ENCODE peak calls at places on chromosomes 2 and 18, in eight cellular contexts. One of them, this sample, is unnamed.

GRCh38 chr2:129467941-129468340 is 511.5 kb upstream of the RAB6C start:
- DNase-seq in activated B cell treated with CpG ODN at 0.5 μM for 24 hours: no peak
- DNase-seq in NCI-H1092: no peak
- DNase-seq in ELF-1: no peak
- DNase-seq in putamen: no peak
- DNase-seq in activated T-cell treated with anti-CD3 and anti-CD28 coated beads, Interleukin-2, amount 50 U/mL, for 72 hours: no peak
- DNase-seq in stimulated activated CD8-positive, alpha-beta memory T cell treated with anti-CD3 and anti-CD28 coated beads, Interleukin-4, amount 100 ng/mL, for 24 hours: no peak
- DNase-seq in effector memory CD8-positive, alpha-beta T cell: no peak
- DNase-seq in this sample: no peak

GRCh38 chr2:144495227-144495933 is 24.5 kb downstream of the ZEB2 start:
- DNase-seq in NCI-H1092: no peak
- DNase-seq in ELF-1: no peak
- DNase-seq in activated T-cell treated with anti-CD3 and anti-CD28 coated beads, Interleukin-2, amount 50 U/mL, for 72 hours: no peak
- DNase-seq in stimulated activated CD8-positive, alpha-beta memory T cell treated with anti-CD3 and anti-CD28 coated beads, Interleukin-4, amount 100 ng/mL, for 24 hours: no peak
- DNase-seq in putamen: no peak
- DNase-seq in effector memory CD8-positive, alpha-beta T cell: no peak
- DNase-seq in activated B cell treated with CpG ODN at 0.5 μM for 24 hours: no peak
- DNase-seq in this sample: no peak

GRCh38 chr2:53087282-53087882 is 680.2 kb upstream of the CHAC2 start:
- DNase-seq in NCI-H1092: no peak
- DNase-seq in ELF-1: no peak
- DNase-seq in activated B cell treated with CpG ODN at 0.5 μM for 24 hours: no peak
- DNase-seq in putamen: no peak
- DNase-seq in stimulated activated CD8-positive, alpha-beta memory T cell treated with anti-CD3 and anti-CD28 coated beads, Interleukin-4, amount 100 ng/mL, for 24 hours: no peak
- DNase-seq in effector memory CD8-positive, alpha-beta T cell: no peak
- DNase-seq in activated T-cell treated with anti-CD3 and anti-CD28 coated beads, Interleukin-2, amount 50 U/mL, for 72 hours: no peak
- DNase-seq in this sample: no peak

GRCh38 chr18:44107187-44107586 is 573.5 kb upstream of the SETBP1 start:
- DNase-seq in ELF-1: no peak
- DNase-seq in putamen: no peak
- DNase-seq in effector memory CD8-positive, alpha-beta T cell: no peak
- DNase-seq in activated B cell treated with CpG ODN at 0.5 μM for 24 hours: no peak
- DNase-seq in NCI-H1092: no peak
- DNase-seq in stimulated activated CD8-positive, alpha-beta memory T cell treated with anti-CD3 and anti-CD28 coated beads, Interleukin-4, amount 100 ng/mL, for 24 hours: no peak
- DNase-seq in activated T-cell treated with anti-CD3 and anti-CD28 coated beads, Interleukin-2, amount 50 U/mL, for 72 hours: no peak
- DNase-seq in this sample: no peak

GRCh38 chr18:46009158-46009866 is 42.2 kb upstream of the EPG5 start:
- DNase-seq in activated B cell treated with CpG ODN at 0.5 μM for 24 hours: no peak
- DNase-seq in activated T-cell treated with anti-CD3 and anti-CD28 coated beads, Interleukin-2, amount 50 U/mL, for 72 hours: no peak
- DNase-seq in putamen: no peak
- DNase-seq in NCI-H1092: no peak
- DNase-seq in effector memory CD8-positive, alpha-beta T cell: no peak
- DNase-seq in ELF-1: no peak
- DNase-seq in stimulated activated CD8-positive, alpha-beta memory T cell treated with anti-CD3 and anti-CD28 coated beads, Interleukin-4, amount 100 ng/mL, for 24 hours: no peak
- DNase-seq in this sample: no peak

GRCh38 chr2:175734679-175735078 is 267.4 kb downstream of the LNPK start:
- DNase-seq in stimulated activated CD8-positive, alpha-beta memory T cell treated with anti-CD3 and anti-CD28 coated beads, Interleukin-4, amount 100 ng/mL, for 24 hours: no peak
- DNase-seq in effector memory CD8-positive, alpha-beta T cell: no peak
- DNase-seq in ELF-1: no peak
- DNase-seq in NCI-H1092: no peak
- DNase-seq in activated B cell treated with CpG ODN at 0.5 μM for 24 hours: no peak
- DNase-seq in activated T-cell treated with anti-CD3 and anti-CD28 coated beads, Interleukin-2, amount 50 U/mL, for 72 hours: no peak
- DNase-seq in putamen: no peak
- DNase-seq in this sample: no peak

GRCh38 chr18:41060967-41061366 is 894.1 kb upstream of the PIK3C3 start:
- DNase-seq in stimulated activated CD8-positive, alpha-beta memory T cell treated with anti-CD3 and anti-CD28 coated beads, Interleukin-4, amount 100 ng/mL, for 24 hours: no peak
- DNase-seq in ELF-1: no peak
- DNase-seq in effector memory CD8-positive, alpha-beta T cell: no peak
- DNase-seq in putamen: no peak
- DNase-seq in NCI-H1092: no peak
- DNase-seq in activated B cell treated with CpG ODN at 0.5 μM for 24 hours: no peak
- DNase-seq in activated T-cell treated with anti-CD3 and anti-CD28 coated beads, Interleukin-2, amount 50 U/mL, for 72 hours: no peak
- DNase-seq in this sample: no peak

GRCh38 chr2:120348134-120349103 is 2.5 kb downstream of the INHBB start:
- DNase-seq in putamen: no peak
- DNase-seq in activated T-cell treated with anti-CD3 and anti-CD28 coated beads, Interleukin-2, amount 50 U/mL, for 72 hours: no peak
- DNase-seq in stimulated activated CD8-positive, alpha-beta memory T cell treated with anti-CD3 and anti-CD28 coated beads, Interleukin-4, amount 100 ng/mL, for 24 hours: no peak
- DNase-seq in activated B cell treated with CpG ODN at 0.5 μM for 24 hours: no peak
- DNase-seq in effector memory CD8-positive, alpha-beta T cell: no peak
- DNase-seq in NCI-H1092: no peak
- DNase-seq in ELF-1: no peak
- DNase-seq in this sample: no peak

GRCh38 chr2:108927936-108928659 is 60.9 kb downstream of the EDAR start:
- DNase-seq in stimulated activated CD8-positive, alpha-beta memory T cell treated with anti-CD3 and anti-CD28 coated beads, Interleukin-4, amount 100 ng/mL, for 24 hours: no peak
- DNase-seq in putamen: peak
- DNase-seq in activated T-cell treated with anti-CD3 and anti-CD28 coated beads, Interleukin-2, amount 50 U/mL, for 72 hours: peak
- DNase-seq in effector memory CD8-positive, alpha-beta T cell: peak
- DNase-seq in ELF-1: no peak
- DNase-seq in NCI-H1092: no peak
- DNase-seq in activated B cell treated with CpG ODN at 0.5 μM for 24 hours: no peak
- DNase-seq in this sample: no peak

GRCh38 chr18:75043478-75043877 is 165.5 kb downstream of the PTGR3 start:
- DNase-seq in NCI-H1092: no peak
- DNase-seq in ELF-1: no peak
- DNase-seq in activated B cell treated with CpG ODN at 0.5 μM for 24 hours: no peak
- DNase-seq in stimulated activated CD8-positive, alpha-beta memory T cell treated with anti-CD3 and anti-CD28 coated beads, Interleukin-4, amount 100 ng/mL, for 24 hours: no peak
- DNase-seq in activated T-cell treated with anti-CD3 and anti-CD28 coated beads, Interleukin-2, amount 50 U/mL, for 72 hours: no peak
- DNase-seq in putamen: no peak
- DNase-seq in effector memory CD8-positive, alpha-beta T cell: no peak
- DNase-seq in this sample: no peak

GRCh38 chr18:36188912-36189311 is 1.6 kb downstream of the MOCOS start:
- DNase-seq in activated T-cell treated with anti-CD3 and anti-CD28 coated beads, Interleukin-2, amount 50 U/mL, for 72 hours: no peak
- DNase-seq in stimulated activated CD8-positive, alpha-beta memory T cell treated with anti-CD3 and anti-CD28 coated beads, Interleukin-4, amount 100 ng/mL, for 24 hours: no peak
- DNase-seq in NCI-H1092: no peak
- DNase-seq in effector memory CD8-positive, alpha-beta T cell: no peak
- DNase-seq in ELF-1: no peak
- DNase-seq in putamen: no peak
- DNase-seq in activated B cell treated with CpG ODN at 0.5 μM for 24 hours: no peak
- DNase-seq in this sample: peak

GRCh38 chr2:161321944-161322343 is 13.7 kb downstream of the PSMD14 start:
- DNase-seq in NCI-H1092: no peak
- DNase-seq in effector memory CD8-positive, alpha-beta T cell: no peak
- DNase-seq in stimulated activated CD8-positive, alpha-beta memory T cell treated with anti-CD3 and anti-CD28 coated beads, Interleukin-4, amount 100 ng/mL, for 24 hours: no peak
- DNase-seq in activated B cell treated with CpG ODN at 0.5 μM for 24 hours: no peak
- DNase-seq in ELF-1: no peak
- DNase-seq in activated T-cell treated with anti-CD3 and anti-CD28 coated beads, Interleukin-2, amount 50 U/mL, for 72 hours: no peak
- DNase-seq in putamen: no peak
- DNase-seq in this sample: no peak

GRCh38 chr2:186515376-186515775 is 29.3 kb downstream of the ZC3H15 start:
- DNase-seq in putamen: no peak
- DNase-seq in NCI-H1092: no peak
- DNase-seq in activated T-cell treated with anti-CD3 and anti-CD28 coated beads, Interleukin-2, amount 50 U/mL, for 72 hours: no peak
- DNase-seq in effector memory CD8-positive, alpha-beta T cell: no peak
- DNase-seq in ELF-1: no peak
- DNase-seq in stimulated activated CD8-positive, alpha-beta memory T cell treated with anti-CD3 and anti-CD28 coated beads, Interleukin-4, amount 100 ng/mL, for 24 hours: no peak
- DNase-seq in activated B cell treated with CpG ODN at 0.5 μM for 24 hours: no peak
- DNase-seq in this sample: no peak

GRCh38 chr2:232884001-232884421 is 13.9 kb downstream of the SNORC start:
- DNase-seq in effector memory CD8-positive, alpha-beta T cell: no peak
- DNase-seq in activated T-cell treated with anti-CD3 and anti-CD28 coated beads, Interleukin-2, amount 50 U/mL, for 72 hours: no peak
- DNase-seq in NCI-H1092: no peak
- DNase-seq in activated B cell treated with CpG ODN at 0.5 μM for 24 hours: no peak
- DNase-seq in putamen: no peak
- DNase-seq in stimulated activated CD8-positive, alpha-beta memory T cell treated with anti-CD3 and anti-CD28 coated beads, Interleukin-4, amount 100 ng/mL, for 24 hours: no peak
- DNase-seq in ELF-1: no peak
- DNase-seq in this sample: no peak

GRCh38 chr2:20573611-20574422 is 77.1 kb downstream of the HS1BP3 start:
- DNase-seq in activated T-cell treated with anti-CD3 and anti-CD28 coated beads, Interleukin-2, amount 50 U/mL, for 72 hours: no peak
- DNase-seq in effector memory CD8-positive, alpha-beta T cell: no peak
- DNase-seq in NCI-H1092: no peak
- DNase-seq in stimulated activated CD8-positive, alpha-beta memory T cell treated with anti-CD3 and anti-CD28 coated beads, Interleukin-4, amount 100 ng/mL, for 24 hours: no peak
- DNase-seq in ELF-1: no peak
- DNase-seq in activated B cell treated with CpG ODN at 0.5 μM for 24 hours: no peak
- DNase-seq in putamen: peak
- DNase-seq in this sample: no peak

GRCh38 chr2:64214281-64215115 is 70.3 kb upstream of the PELI1 start:
- DNase-seq in NCI-H1092: no peak
- DNase-seq in activated B cell treated with CpG ODN at 0.5 μM for 24 hours: no peak
- DNase-seq in stimulated activated CD8-positive, alpha-beta memory T cell treated with anti-CD3 and anti-CD28 coated beads, Interleukin-4, amount 100 ng/mL, for 24 hours: no peak
- DNase-seq in ELF-1: no peak
- DNase-seq in putamen: peak
- DNase-seq in activated T-cell treated with anti-CD3 and anti-CD28 coated beads, Interleukin-2, amount 50 U/mL, for 72 hours: peak
- DNase-seq in effector memory CD8-positive, alpha-beta T cell: no peak
- DNase-seq in this sample: peak

GRCh38 chr2:69099541-69099940 is 86.6 kb downstream of the ANTXR1 start:
- DNase-seq in activated T-cell treated with anti-CD3 and anti-CD28 coated beads, Interleukin-2, amount 50 U/mL, for 72 hours: no peak
- DNase-seq in putamen: no peak
- DNase-seq in ELF-1: no peak
- DNase-seq in effector memory CD8-positive, alpha-beta T cell: no peak
- DNase-seq in stimulated activated CD8-positive, alpha-beta memory T cell treated with anti-CD3 and anti-CD28 coated beads, Interleukin-4, amount 100 ng/mL, for 24 hours: no peak
- DNase-seq in NCI-H1092: no peak
- DNase-seq in activated B cell treated with CpG ODN at 0.5 μM for 24 hours: no peak
- DNase-seq in this sample: no peak

GRCh38 chr2:191369034-191369433 is 123.8 kb downstream of the MYO1B start:
- DNase-seq in ELF-1: no peak
- DNase-seq in effector memory CD8-positive, alpha-beta T cell: no peak
- DNase-seq in NCI-H1092: no peak
- DNase-seq in activated B cell treated with CpG ODN at 0.5 μM for 24 hours: no peak
- DNase-seq in stimulated activated CD8-positive, alpha-beta memory T cell treated with anti-CD3 and anti-CD28 coated beads, Interleukin-4, amount 100 ng/mL, for 24 hours: no peak
- DNase-seq in activated T-cell treated with anti-CD3 and anti-CD28 coated beads, Interleukin-2, amount 50 U/mL, for 72 hours: no peak
- DNase-seq in putamen: no peak
- DNase-seq in this sample: no peak

GRCh38 chr2:28345619-28346018 is 47.0 kb upstream of the FOSL2 start:
- DNase-seq in activated T-cell treated with anti-CD3 and anti-CD28 coated beads, Interleukin-2, amount 50 U/mL, for 72 hours: no peak
- DNase-seq in NCI-H1092: no peak
- DNase-seq in activated B cell treated with CpG ODN at 0.5 μM for 24 hours: no peak
- DNase-seq in ELF-1: no peak
- DNase-seq in stimulated activated CD8-positive, alpha-beta memory T cell treated with anti-CD3 and anti-CD28 coated beads, Interleukin-4, amount 100 ng/mL, for 24 hours: no peak
- DNase-seq in putamen: no peak
- DNase-seq in effector memory CD8-positive, alpha-beta T cell: no peak
- DNase-seq in this sample: no peak

GRCh38 chr2:40653829-40654228 is 201.9 kb upstream of the SLC8A1 start:
- DNase-seq in NCI-H1092: no peak
- DNase-seq in activated B cell treated with CpG ODN at 0.5 μM for 24 hours: no peak
- DNase-seq in ELF-1: no peak
- DNase-seq in putamen: no peak
- DNase-seq in activated T-cell treated with anti-CD3 and anti-CD28 coated beads, Interleukin-2, amount 50 U/mL, for 72 hours: no peak
- DNase-seq in stimulated activated CD8-positive, alpha-beta memory T cell treated with anti-CD3 and anti-CD28 coated beads, Interleukin-4, amount 100 ng/mL, for 24 hours: no peak
- DNase-seq in effector memory CD8-positive, alpha-beta T cell: no peak
- DNase-seq in this sample: no peak

GRCh38 chr2:59824314-59824713 is 729.1 kb downstream of the BCL11A start:
- DNase-seq in stimulated activated CD8-positive, alpha-beta memory T cell treated with anti-CD3 and anti-CD28 coated beads, Interleukin-4, amount 100 ng/mL, for 24 hours: no peak
- DNase-seq in activated B cell treated with CpG ODN at 0.5 μM for 24 hours: no peak
- DNase-seq in ELF-1: no peak
- DNase-seq in effector memory CD8-positive, alpha-beta T cell: no peak
- DNase-seq in putamen: no peak
- DNase-seq in NCI-H1092: no peak
- DNase-seq in activated T-cell treated with anti-CD3 and anti-CD28 coated beads, Interleukin-2, amount 50 U/mL, for 72 hours: no peak
- DNase-seq in this sample: no peak

GRCh38 chr2:26968001-26968400 is 2.4 kb upstream of the MAPRE3 start:
- DNase-seq in NCI-H1092: no peak
- DNase-seq in effector memory CD8-positive, alpha-beta T cell: no peak
- DNase-seq in ELF-1: no peak
- DNase-seq in activated T-cell treated with anti-CD3 and anti-CD28 coated beads, Interleukin-2, amount 50 U/mL, for 72 hours: no peak
- DNase-seq in putamen: no peak
- DNase-seq in stimulated activated CD8-positive, alpha-beta memory T cell treated with anti-CD3 and anti-CD28 coated beads, Interleukin-4, amount 100 ng/mL, for 24 hours: no peak
- DNase-seq in activated B cell treated with CpG ODN at 0.5 μM for 24 hours: no peak
- DNase-seq in this sample: no peak

GRCh38 chr2:42809876-42810125 is 17.4 kb upstream of the HAAO start:
- DNase-seq in putamen: peak
- DNase-seq in NCI-H1092: peak
- DNase-seq in ELF-1: peak
- DNase-seq in stimulated activated CD8-positive, alpha-beta memory T cell treated with anti-CD3 and anti-CD28 coated beads, Interleukin-4, amount 100 ng/mL, for 24 hours: no peak
- DNase-seq in activated T-cell treated with anti-CD3 and anti-CD28 coated beads, Interleukin-2, amount 50 U/mL, for 72 hours: no peak
- DNase-seq in effector memory CD8-positive, alpha-beta T cell: no peak
- DNase-seq in activated B cell treated with CpG ODN at 0.5 μM for 24 hours: peak
- DNase-seq in this sample: peak

GRCh38 chr2:112805542-112805941 is 21.2 kb upstream of the IL1A start:
- DNase-seq in stimulated activated CD8-positive, alpha-beta memory T cell treated with anti-CD3 and anti-CD28 coated beads, Interleukin-4, amount 100 ng/mL, for 24 hours: no peak
- DNase-seq in activated B cell treated with CpG ODN at 0.5 μM for 24 hours: no peak
- DNase-seq in effector memory CD8-positive, alpha-beta T cell: no peak
- DNase-seq in ELF-1: no peak
- DNase-seq in activated T-cell treated with anti-CD3 and anti-CD28 coated beads, Interleukin-2, amount 50 U/mL, for 72 hours: no peak
- DNase-seq in putamen: no peak
- DNase-seq in NCI-H1092: no peak
- DNase-seq in this sample: no peak

GRCh38 chr2:73897934-73898333 is 5.1 kb downstream of the ACTG2 start:
- DNase-seq in effector memory CD8-positive, alpha-beta T cell: no peak
- DNase-seq in activated T-cell treated with anti-CD3 and anti-CD28 coated beads, Interleukin-2, amount 50 U/mL, for 72 hours: no peak
- DNase-seq in NCI-H1092: no peak
- DNase-seq in putamen: no peak
- DNase-seq in activated B cell treated with CpG ODN at 0.5 μM for 24 hours: no peak
- DNase-seq in ELF-1: no peak
- DNase-seq in stimulated activated CD8-positive, alpha-beta memory T cell treated with anti-CD3 and anti-CD28 coated beads, Interleukin-4, amount 100 ng/mL, for 24 hours: no peak
- DNase-seq in this sample: no peak